ENCODE peak calls at places on chromosome 16, in nine cellular contexts. S is NCI-H1105 treated with DMSO at 0.1 percent for 48 hours; R is RPMI7951; J is nucleus accumbens; B is stimulated activated CD8-positive, alpha-beta memory T cell treated with anti-CD3 and anti-CD28 coated beads, Interleukin-7, amount 100 ng/mL, for 24 hours; Q is lower lobe of right lung; E is fibroblast of lung; W is fibroblast of the aortic adventitia; A is BE2C. F is an unnamed sample.

GRCh38 chr16:24771132-24771778 is 41.8 kb downstream of the TNRC6A start:
- DNase-seq in S (no peak), R (peak; percentile 20), J (no peak), B (no peak), Q (no peak), E (peak; percentile 50), W (peak; percentile 25), A (no peak), F (no peak)

GRCh38 chr16:57271063-57271345 is 13.5 kb downstream of the PLLP start:
- DNase-seq in S (no peak), R (no peak), J (no peak), B (no peak), Q (no peak), E (no peak), W (no peak), A (no peak), F (no peak)

GRCh38 chr16:82653550-82654511 is 27.1 kb downstream of the CDH13 start:
- DNase-seq in S (no peak), R (peak; percentile 98), J (no peak), B (no peak), Q (no peak), E (peak; percentile 86), W (peak; percentile 87), A (no peak), F (no peak)

GRCh38 chr16:75433732-75434413 is 570 bp upstream of the CFDP1 start:
- DNase-seq in S (peak; percentile 84), R (peak; percentile 90), J (no peak), B (peak; percentile 15), Q (peak; percentile 63), E (peak; percentile 98), W (peak; percentile 96), A (peak; percentile 69), F (peak; percentile 68)

GRCh38 chr16:58265480-58266052 is 29.3 kb downstream of the PRSS54 start:
- DNase-seq in S (no peak), R (no peak), J (no peak), B (no peak), Q (no peak), E (no peak), W (no peak), A (no peak), F (no peak)

GRCh38 chr16:3819741-3820724 is 60.5 kb downstream of the CREBBP start:
- DNase-seq in S (peak; percentile 93), R (peak; percentile 88), J (no peak), B (no peak), Q (no peak), E (peak; percentile 97), W (peak; percentile 99), A (peak; percentile 64), F (peak; percentile 96)

GRCh38 chr16:53960954-53961616 is 257.1 kb downstream of the FTO start:
- DNase-seq in S (peak; percentile 99), R (no peak), J (no peak), B (no peak), Q (no peak), E (no peak), W (no peak), A (peak; percentile 28), F (peak; percentile 80)

GRCh38 chr16:1426734-1427451 is 4.0 kb upstream of the PERCC1 start:
- DNase-seq in S (no peak), R (no peak), J (no peak), B (no peak), Q (no peak), E (no peak), W (no peak), A (peak; percentile 20), F (peak; percentile 85)

GRCh38 chr16:73049051-73049910 is 1.4 kb upstream of the ZFHX3 start:
- DNase-seq in S (no peak), R (no peak), J (no peak), B (no peak), Q (no peak), E (no peak), W (no peak), A (no peak), F (no peak)

GRCh38 chr16:80347900-80348299 is 192.9 kb upstream of the DYNLRB2 start:
- DNase-seq in S (peak; percentile 24), R (peak; percentile 36), J (peak; percentile 47), B (no peak), Q (no peak), E (peak; percentile 26), W (peak; percentile 7), A (no peak), F (peak; percentile 45)

F was measured in DMS79.